ENCODE peak calls at places on chromosomes 2 and 18, in five cellular contexts. J is activated naive CD4-positive, alpha-beta T cell treated with anti-CD3 and anti-CD28 coated beads, Interleukin-2, amount 50 U/mL, for 16 hours; O is bronchial epithelial cell; Z is stimulated activated CD8-positive, alpha-beta memory T cell treated with anti-CD3 and anti-CD28 coated beads, Interleukin-4, amount 100 ng/mL, for 24 hours; P is stimulated activated CD4-positive, alpha-beta T cell treated with anti-CD3 and anti-CD28 coated beads, Interleukin-4, amount 100 ng/mL, for 24 hours. B is an unnamed sample.
A peak's percentile ranks its signal among the peaks of the same experiment; 100 is the strongest.

GRCh38 chr2:39686470-39686869 is 20.8 kb downstream of the TMEM178A start:
- DNase-seq in J (no peak), O (no peak), Z (no peak), P (no peak), B (no peak)

GRCh38 chr2:240227538-240228428 is 87.3 kb upstream of the OTOS start:
- DNase-seq in J (no peak), O (no peak), Z (no peak), P (no peak), B (no peak)

GRCh38 chr2:237774811-237775553 is 23.6 kb upstream of the RBM44 start:
- DNase-seq in J (peak; percentile 37), O (peak; percentile 43), Z (peak; percentile 24), P (peak; percentile 49), B (no peak)

GRCh38 chr18:5890606-5891360 is 4.5 kb downstream of the TMEM200C start:
- DNase-seq in J (peak; percentile 46), O (no peak), Z (peak; percentile 29), P (peak; percentile 5), B (no peak)

GRCh38 chr2:53286336-53286735 is 481.3 kb upstream of the CHAC2 start:
- DNase-seq in J (no peak), O (peak; percentile 91), Z (no peak), P (no peak), B (no peak)

GRCh38 chr2:25337276-25337675 is 4.4 kb downstream of the DNMT3A start:
- DNase-seq in J (no peak), O (no peak), Z (no peak), P (peak; percentile 18), B (no peak)

GRCh38 chr2:201111096-201111495 is 4.9 kb upstream of the CFLAR start:
- DNase-seq in J (no peak), O (no peak), Z (no peak), P (no peak), B (no peak)

GRCh38 chr2:1091895-1092585 is 141.4 kb downstream of the SNTG2 start:
- DNase-seq in J (no peak), O (peak; percentile 57), Z (no peak), P (no peak), B (no peak)

B was measured in natural killer cell treated with Interleukin-12 subunit alpha and Interleukin-12 subunit beta and Interleukin-15 and Interleukin-18, amount 100 ng/mL, for 72 hours.